ENCODE peak calls at places on chromosome 20, in seven cellular contexts. One of them, this sample, is unnamed.

GRCh38 chr20:31859266-31859997 is 10.9 kb downstream of the DUSP15 start:
- DNase-seq in left lung: no peak
- DNase-seq in substantia nigra: no peak
- DNase-seq in CD8-positive, alpha-beta T cell: no peak
- DNase-seq in fibroblast of lung: no peak
- DNase-seq in heart left ventricle: no peak
- DNase-seq in left ventricle myocardium inferior: no peak
- DNase-seq in this sample: no peak

GRCh38 chr20:34310481-34311117 is 7.4 kb upstream of the AHCY start:
- DNase-seq in left ventricle myocardium inferior: no peak
- DNase-seq in left lung: no peak
- DNase-seq in CD8-positive, alpha-beta T cell: no peak
- DNase-seq in heart left ventricle: no peak
- DNase-seq in fibroblast of lung: no peak
- DNase-seq in substantia nigra: no peak
- DNase-seq in this sample: no peak

GRCh38 chr20:45970646-45971424 is 1.2 kb downstream of the ZNF335 start:
- DNase-seq in substantia nigra: no peak
- DNase-seq in fibroblast of lung: no peak
- DNase-seq in heart left ventricle: peak; percentile 29
- DNase-seq in left lung: peak; percentile 89
- DNase-seq in left ventricle myocardium inferior: no peak
- DNase-seq in CD8-positive, alpha-beta T cell: no peak
- DNase-seq in this sample: no peak

GRCh38 chr20:53957421-53958172 is 112.8 kb downstream of the BCAS1 start:
- DNase-seq in fibroblast of lung: no peak
- DNase-seq in substantia nigra: no peak
- DNase-seq in heart left ventricle: no peak
- DNase-seq in CD8-positive, alpha-beta T cell: no peak
- DNase-seq in left ventricle myocardium inferior: no peak
- DNase-seq in left lung: no peak
- DNase-seq in this sample: no peak

GRCh38 chr20:49668181-49668877 is 45.3 kb downstream of the B4GALT5 start:
- DNase-seq in CD8-positive, alpha-beta T cell: peak; percentile 69
- DNase-seq in substantia nigra: no peak
- DNase-seq in left lung: no peak
- DNase-seq in heart left ventricle: peak; percentile 22
- DNase-seq in fibroblast of lung: no peak
- DNase-seq in left ventricle myocardium inferior: peak; percentile 19
- DNase-seq in this sample: no peak

GRCh38 chr20:58286729-58287128 is 22.8 kb upstream of the RAB22A start:
- DNase-seq in left ventricle myocardium inferior: no peak
- DNase-seq in substantia nigra: no peak
- DNase-seq in left lung: no peak
- DNase-seq in CD8-positive, alpha-beta T cell: no peak
- DNase-seq in fibroblast of lung: no peak
- DNase-seq in heart left ventricle: no peak
- DNase-seq in this sample: no peak

GRCh38 chr20:4051413-4052138 is 36.2 kb upstream of the RNF24 start:
- DNase-seq in left lung: no peak
- DNase-seq in substantia nigra: no peak
- DNase-seq in heart left ventricle: no peak
- DNase-seq in CD8-positive, alpha-beta T cell: no peak
- DNase-seq in left ventricle myocardium inferior: no peak
- DNase-seq in fibroblast of lung: no peak
- DNase-seq in this sample: no peak

GRCh38 chr20:479487-479886 is 17.2 kb upstream of the TBC1D20 start:
- DNase-seq in substantia nigra: no peak
- DNase-seq in CD8-positive, alpha-beta T cell: no peak
- DNase-seq in left ventricle myocardium inferior: no peak
- DNase-seq in heart left ventricle: no peak
- DNase-seq in fibroblast of lung: peak; percentile 56
- DNase-seq in left lung: no peak
- DNase-seq in this sample: no peak

GRCh38 chr20:50455656-50456451 is 54.3 kb upstream of the PTPN1 start:
- DNase-seq in left lung: no peak
- DNase-seq in CD8-positive, alpha-beta T cell: no peak
- DNase-seq in fibroblast of lung: no peak
- DNase-seq in heart left ventricle: peak; percentile 39
- DNase-seq in left ventricle myocardium inferior: peak; percentile 47
- DNase-seq in substantia nigra: no peak
- DNase-seq in this sample: no peak

GRCh38 chr20:415820-416322 is 7.8 kb downstream of the RBCK1 start:
- DNase-seq in fibroblast of lung: peak; percentile 29
- DNase-seq in left ventricle myocardium inferior: no peak
- DNase-seq in left lung: peak; percentile 83
- DNase-seq in substantia nigra: no peak
- DNase-seq in CD8-positive, alpha-beta T cell: no peak
- DNase-seq in heart left ventricle: no peak
- DNase-seq in this sample: no peak

GRCh38 chr20:51456511-51457280 is 85.8 kb downstream of the NFATC2 start:
- DNase-seq in CD8-positive, alpha-beta T cell: no peak
- DNase-seq in substantia nigra: peak; percentile 87
- DNase-seq in left ventricle myocardium inferior: peak; percentile 95
- DNase-seq in left lung: peak; percentile 94
- DNase-seq in heart left ventricle: peak; percentile 95
- DNase-seq in fibroblast of lung: peak; percentile 97
- DNase-seq in this sample: peak; percentile 98

DNA sequence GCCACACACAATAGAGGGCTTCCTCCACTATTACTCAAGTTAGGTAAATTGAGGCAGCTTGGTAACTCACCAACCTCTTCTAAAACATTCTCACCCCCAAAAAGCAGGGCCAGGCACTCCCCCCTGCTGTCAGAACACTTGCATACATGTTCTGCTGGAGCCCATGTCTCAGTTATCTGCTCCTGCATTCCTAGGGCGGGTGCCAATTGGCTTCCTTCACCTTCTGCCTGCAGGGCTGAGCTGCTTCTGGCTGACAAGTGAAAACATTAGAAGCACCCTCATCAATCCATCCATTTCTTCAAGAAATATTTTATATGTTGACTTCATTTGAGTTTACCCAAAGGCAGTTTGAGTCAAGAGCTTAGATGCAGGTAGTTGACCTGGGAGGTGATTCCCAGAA is 4.5 kb upstream of the ENTPD6 start:
- DNase-seq in fibroblast of lung: no peak
- DNase-seq in substantia nigra: no peak
- DNase-seq in heart left ventricle: peak; percentile 56
- DNase-seq in left ventricle myocardium inferior: peak; percentile 66
- DNase-seq in CD8-positive, alpha-beta T cell: no peak
- DNase-seq in left lung: no peak
- DNase-seq in this sample: no peak
- H3K27ac ChIP-seq in fibroblast of lung: no peak overlapping the region
- H3K27ac ChIP-seq in substantia nigra: no peak overlapping the region
- H3K27ac ChIP-seq in heart left ventricle: peak overlapping the region; percentile 44
- H3K27ac ChIP-seq in left ventricle myocardium inferior: peak overlapping the region; percentile 89
- H3K27ac ChIP-seq in CD8-positive, alpha-beta T cell: no peak overlapping the region
- H3K27ac ChIP-seq in left lung: no peak overlapping the region
- H3K27ac ChIP-seq in this sample: no peak overlapping the region

DNA sequence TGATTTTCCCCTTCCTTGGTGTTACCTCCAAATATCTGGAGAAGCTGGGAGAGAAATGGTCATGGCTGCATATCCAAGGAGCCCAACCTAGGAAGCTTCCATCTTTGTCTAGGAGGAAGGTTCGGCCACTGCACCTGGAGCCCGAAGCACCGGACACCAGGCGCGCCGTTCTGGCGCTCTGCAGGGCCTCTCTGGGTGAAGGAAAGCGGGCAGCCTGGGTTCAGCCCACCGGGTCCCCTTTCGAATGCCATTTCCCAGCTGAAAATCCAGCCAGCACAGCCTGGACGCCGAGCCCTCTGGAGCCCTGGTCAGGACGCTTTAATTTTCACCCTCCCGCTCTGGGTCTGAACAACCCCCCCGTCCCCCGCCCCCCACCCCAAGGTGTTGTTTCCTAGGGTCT is 1.2 kb downstream of the LINC00237 start:
- DNase-seq in heart left ventricle: no peak
- DNase-seq in CD8-positive, alpha-beta T cell: no peak
- DNase-seq in left ventricle myocardium inferior: no peak
- DNase-seq in substantia nigra: no peak
- DNase-seq in fibroblast of lung: no peak
- DNase-seq in left lung: no peak
- DNase-seq in this sample: no peak
- H3K27ac ChIP-seq in heart left ventricle: no peak overlapping the region
- H3K27ac ChIP-seq in CD8-positive, alpha-beta T cell: no peak overlapping the region
- H3K27ac ChIP-seq in left ventricle myocardium inferior: no peak overlapping the region
- H3K27ac ChIP-seq in substantia nigra: no peak overlapping the region
- H3K27ac ChIP-seq in fibroblast of lung: no peak overlapping the region
- H3K27ac ChIP-seq in left lung: no peak overlapping the region
- H3K27ac ChIP-seq in this sample: no peak overlapping the region

GRCh38 chr20:17541996-17542395 is 10.8 kb upstream of the BFSP1 start:
- DNase-seq in CD8-positive, alpha-beta T cell: no peak
- DNase-seq in heart left ventricle: no peak
- DNase-seq in left lung: no peak
- DNase-seq in fibroblast of lung: peak; percentile 61
- DNase-seq in substantia nigra: no peak
- DNase-seq in left ventricle myocardium inferior: no peak
- DNase-seq in this sample: no peak
- H3K27ac ChIP-seq in CD8-positive, alpha-beta T cell: no peak overlapping the region
- H3K27ac ChIP-seq in heart left ventricle: no peak overlapping the region
- H3K27ac ChIP-seq in left lung: peak overlapping the region; percentile 70
- H3K27ac ChIP-seq in fibroblast of lung: no peak overlapping the region
- H3K27ac ChIP-seq in substantia nigra: no peak overlapping the region
- H3K27ac ChIP-seq in left ventricle myocardium inferior: peak overlapping the region; percentile 68
- H3K27ac ChIP-seq in this sample: no peak overlapping the region

GRCh38 chr20:38172344-38172743 is 7.3 kb upstream of the TGM2 start:
- DNase-seq in fibroblast of lung: no peak
- DNase-seq in heart left ventricle: no peak
- DNase-seq in CD8-positive, alpha-beta T cell: no peak
- DNase-seq in substantia nigra: no peak
- DNase-seq in left ventricle myocardium inferior: no peak
- DNase-seq in left lung: no peak
- DNase-seq in this sample: no peak
- H3K27ac ChIP-seq in fibroblast of lung: no peak overlapping the region
- H3K27ac ChIP-seq in heart left ventricle: no peak overlapping the region
- H3K27ac ChIP-seq in CD8-positive, alpha-beta T cell: no peak overlapping the region
- H3K27ac ChIP-seq in substantia nigra: no peak overlapping the region
- H3K27ac ChIP-seq in left ventricle myocardium inferior: no peak overlapping the region
- H3K27ac ChIP-seq in left lung: no peak overlapping the region
- H3K27ac ChIP-seq in this sample: no peak overlapping the region

DNA sequence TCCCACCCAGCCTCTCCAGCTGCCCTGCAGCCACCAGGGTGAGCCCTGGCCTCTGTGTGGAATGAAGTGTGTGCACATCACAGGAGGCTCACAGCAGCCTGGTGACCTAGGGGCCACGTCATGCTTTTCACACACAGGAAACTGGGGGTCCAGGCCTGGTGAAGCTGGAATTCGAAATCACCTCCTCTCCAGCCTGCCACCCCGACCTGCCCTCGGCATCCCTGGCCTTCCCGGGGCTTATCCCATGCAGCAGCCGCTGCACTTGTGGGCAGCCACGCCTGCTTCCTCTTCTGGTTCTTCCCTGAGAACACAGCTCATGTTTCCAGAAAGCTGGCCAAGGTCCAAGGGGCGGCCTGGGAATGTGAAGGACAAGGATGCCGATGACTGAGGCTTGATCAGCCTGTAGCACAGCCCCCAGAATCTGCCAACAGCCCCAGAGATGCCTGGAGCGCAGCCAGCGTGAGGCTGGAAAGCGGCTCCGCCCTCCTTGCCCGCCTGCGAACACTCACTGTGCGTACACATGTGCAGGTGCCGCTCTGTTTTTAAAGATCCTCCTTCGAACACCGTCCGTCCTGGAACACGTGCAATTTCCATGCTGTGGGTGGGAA is 4.2 kb upstream of the NTSR1 start:
- DNase-seq in fibroblast of lung: peak; percentile 95
- DNase-seq in substantia nigra: peak; percentile 12
- DNase-seq in left lung: peak; percentile 85
- DNase-seq in heart left ventricle: peak; percentile 89
- DNase-seq in CD8-positive, alpha-beta T cell: no peak
- DNase-seq in left ventricle myocardium inferior: peak; percentile 87
- DNase-seq in this sample: peak; percentile 99
- H3K27ac ChIP-seq in fibroblast of lung: peak overlapping the region; percentile 81
- H3K27ac ChIP-seq in substantia nigra: no peak overlapping the region
- H3K27ac ChIP-seq in left lung: no peak overlapping the region
- H3K27ac ChIP-seq in heart left ventricle: no peak overlapping the region
- H3K27ac ChIP-seq in CD8-positive, alpha-beta T cell: no peak overlapping the region
- H3K27ac ChIP-seq in left ventricle myocardium inferior: peak overlapping the region; percentile 60
- H3K27ac ChIP-seq in this sample: peak overlapping the region; percentile 96

DNA sequence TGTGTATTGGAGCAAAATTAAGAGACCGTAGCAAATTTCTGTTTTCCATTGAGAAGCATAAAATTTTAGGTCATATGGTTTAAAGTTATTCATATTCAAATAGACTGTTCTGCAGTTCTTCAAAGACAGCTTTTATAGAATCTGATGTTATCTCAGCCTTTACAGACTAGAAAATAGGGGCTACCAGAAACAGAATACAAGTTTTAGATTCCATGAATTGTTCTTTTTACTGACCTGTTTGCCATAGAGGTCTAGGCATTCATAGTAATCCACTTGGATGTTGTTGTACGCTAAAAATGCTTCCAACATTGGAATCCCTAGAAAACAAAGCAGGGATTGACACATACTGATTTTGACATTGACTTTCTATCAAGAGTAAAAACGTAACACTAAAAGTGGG is 47.3 kb upstream of the BTBD3 start:
- DNase-seq in fibroblast of lung: no peak
- DNase-seq in left ventricle myocardium inferior: no peak
- DNase-seq in left lung: no peak
- DNase-seq in CD8-positive, alpha-beta T cell: no peak
- DNase-seq in heart left ventricle: no peak
- DNase-seq in substantia nigra: no peak
- DNase-seq in this sample: no peak
- H3K27ac ChIP-seq in fibroblast of lung: no peak overlapping the region
- H3K27ac ChIP-seq in left ventricle myocardium inferior: no peak overlapping the region
- H3K27ac ChIP-seq in left lung: no peak overlapping the region
- H3K27ac ChIP-seq in CD8-positive, alpha-beta T cell: no peak overlapping the region
- H3K27ac ChIP-seq in heart left ventricle: no peak overlapping the region
- H3K27ac ChIP-seq in substantia nigra: no peak overlapping the region
- H3K27ac ChIP-seq in this sample: no peak overlapping the region

GRCh38 chr20:19779634-19780033 is 21.6 kb downstream of the RIN2 start:
- DNase-seq in heart left ventricle: no peak
- DNase-seq in fibroblast of lung: no peak
- DNase-seq in left lung: no peak
- DNase-seq in left ventricle myocardium inferior: no peak
- DNase-seq in substantia nigra: no peak
- DNase-seq in CD8-positive, alpha-beta T cell: no peak
- DNase-seq in this sample: no peak
- H3K27ac ChIP-seq in heart left ventricle: no peak overlapping the region
- H3K27ac ChIP-seq in fibroblast of lung: no peak overlapping the region
- H3K27ac ChIP-seq in left lung: no peak overlapping the region
- H3K27ac ChIP-seq in left ventricle myocardium inferior: peak overlapping the region; percentile 83
- H3K27ac ChIP-seq in substantia nigra: no peak overlapping the region
- H3K27ac ChIP-seq in CD8-positive, alpha-beta T cell: no peak overlapping the region
- H3K27ac ChIP-seq in this sample: no peak overlapping the region

DNA sequence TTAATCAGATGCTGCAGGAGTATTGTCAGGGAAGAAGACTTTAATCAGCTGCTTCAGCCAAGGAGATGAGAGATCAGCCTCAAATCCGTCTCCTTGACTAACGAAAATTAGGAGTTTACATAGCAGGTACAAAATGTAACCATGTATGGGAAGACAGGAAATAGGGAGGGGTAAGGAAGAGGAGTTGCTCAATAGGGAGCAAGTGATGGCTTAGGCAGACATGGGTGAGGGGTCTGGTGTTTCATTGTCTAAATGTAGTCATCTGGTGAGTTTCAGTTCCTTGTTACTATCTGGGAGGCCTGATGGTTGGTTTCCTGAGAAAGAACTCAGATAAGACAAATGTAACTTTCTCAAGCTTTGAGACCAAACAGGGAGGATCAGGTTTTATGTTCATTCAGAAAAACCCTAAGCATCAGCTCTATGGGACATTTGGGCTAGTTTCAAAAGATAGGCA is 217.3 kb upstream of the SULF2 start:
- DNase-seq in left ventricle myocardium inferior: no peak
- DNase-seq in substantia nigra: no peak
- DNase-seq in heart left ventricle: no peak
- DNase-seq in left lung: no peak
- DNase-seq in CD8-positive, alpha-beta T cell: no peak
- DNase-seq in fibroblast of lung: no peak
- DNase-seq in this sample: no peak
- H3K27ac ChIP-seq in left ventricle myocardium inferior: no peak overlapping the region
- H3K27ac ChIP-seq in substantia nigra: no peak overlapping the region
- H3K27ac ChIP-seq in heart left ventricle: no peak overlapping the region
- H3K27ac ChIP-seq in left lung: no peak overlapping the region
- H3K27ac ChIP-seq in CD8-positive, alpha-beta T cell: no peak overlapping the region
- H3K27ac ChIP-seq in fibroblast of lung: no peak overlapping the region
- H3K27ac ChIP-seq in this sample: no peak overlapping the region

This sample was measured in RWPE1.